ENCODE peak calls at places on chromosomes 2 and 18, in five cellular contexts. L, B, Q, P and R are unnamed samples.

GRCh38 chr2:196391149-196391479 is 219.7 kb upstream of the STK17B start:
- DNase-seq in Q (no peak), L (no peak), P (no peak), B (no peak), R (no peak)

GRCh38 chr2:177396630-177397460 is 4.3 kb downstream of the AGPS start:
- DNase-seq in Q (peak), L (peak), B (no peak), P (peak), R (no peak)

GRCh38 chr2:220335591-220335915 is 708.1 kb downstream of the SLC4A3 start:
- DNase-seq in B (peak), L (no peak), P (no peak), Q (no peak), R (peak)

GRCh38 chr18:13323186-13323585 is 104.6 kb downstream of the LDLRAD4 start:
- DNase-seq in B (no peak), L (no peak), P (no peak), Q (no peak), R (no peak)

GRCh38 chr2:217610411-217610814 is 392.4 kb downstream of the TNS1 start:
- DNase-seq in L (no peak), Q (no peak), B (no peak), P (no peak), R (no peak)

GRCh38 chr18:63098014-63098981 is 221.3 kb downstream of the BCL2 start:
- DNase-seq in P (no peak), L (no peak), B (no peak), Q (no peak), R (no peak)

GRCh38 chr2:44211183-44211582 is 42.5 kb downstream of the PPM1B start:
- DNase-seq in Q (no peak), P (no peak), B (no peak), L (no peak), R (no peak)

GRCh38 chr2:86622409-86622877 is 1.2 kb downstream of the RNF103 start:
- DNase-seq in Q (peak), L (peak), P (peak), B (peak), R (no peak)

GRCh38 chr2:13193075-13193474 is 476.3 kb downstream of the TRIB2 start:
- DNase-seq in Q (no peak), P (no peak), B (no peak), L (peak), R (no peak)

GRCh38 chr2:33108483-33109443 is 162.0 kb downstream of the LTBP1 start:
- DNase-seq in Q (peak), P (peak), B (peak), L (peak), R (no peak)

GRCh38 chr2:232348936-232349335 is 29.6 kb upstream of the ALPP start:
- DNase-seq in L (no peak), Q (no peak), P (no peak), B (no peak), R (peak)

GRCh38 chr2:216683846-216684245 is 11.5 kb downstream of the IGFBP5 start:
- DNase-seq in P (peak), L (peak), B (no peak), Q (peak), R (no peak)

GRCh38 chr2:229578052-229578846 is 136.1 kb downstream of the DNER start:
- DNase-seq in Q (no peak), L (no peak), B (no peak), P (no peak), R (no peak)

GRCh38 chr2:155223781-155224406 is 525.4 kb downstream of the KCNJ3 start:
- DNase-seq in B (peak), L (no peak), Q (no peak), P (no peak), R (no peak)

GRCh38 chr2:42138163-42139016 is 30.8 kb upstream of the EML4 start:
- DNase-seq in B (no peak), L (peak), P (peak), Q (peak), R (no peak)

GRCh38 chr2:30402441-30403182 is 44.4 kb upstream of the LCLAT1 start:
- DNase-seq in L (no peak), Q (no peak), P (no peak), B (no peak), R (no peak)

GRCh38 chr2:209525336-209525735 is 101.5 kb downstream of the MAP2 start:
- DNase-seq in L (no peak), B (no peak), Q (peak), P (no peak), R (no peak)

GRCh38 chr2:131105950-131106801 is 1.0 kb downstream of the PLEKHB2 start:
- DNase-seq in L (peak), B (no peak), Q (peak), P (peak), R (no peak)

GRCh38 chr2:197786010-197786877 is 1.1 kb upstream of the BOLL start:
- DNase-seq in P (no peak), B (peak), L (no peak), Q (no peak), R (no peak)
- H3K4me3 ChIP-seq in P (peak), B (peak), L (no peak), Q (no peak), R (no peak)

GRCh38 chr2:101860157-101860556 is 131.6 kb upstream of the IL1R2 start:
- DNase-seq in Q (no peak), P (no peak), L (no peak), B (no peak), R (no peak)
- TF ChIP-seq CTCF in Q (no peak), P (no peak), L (no peak), B (no peak), R (no peak)

DNA sequence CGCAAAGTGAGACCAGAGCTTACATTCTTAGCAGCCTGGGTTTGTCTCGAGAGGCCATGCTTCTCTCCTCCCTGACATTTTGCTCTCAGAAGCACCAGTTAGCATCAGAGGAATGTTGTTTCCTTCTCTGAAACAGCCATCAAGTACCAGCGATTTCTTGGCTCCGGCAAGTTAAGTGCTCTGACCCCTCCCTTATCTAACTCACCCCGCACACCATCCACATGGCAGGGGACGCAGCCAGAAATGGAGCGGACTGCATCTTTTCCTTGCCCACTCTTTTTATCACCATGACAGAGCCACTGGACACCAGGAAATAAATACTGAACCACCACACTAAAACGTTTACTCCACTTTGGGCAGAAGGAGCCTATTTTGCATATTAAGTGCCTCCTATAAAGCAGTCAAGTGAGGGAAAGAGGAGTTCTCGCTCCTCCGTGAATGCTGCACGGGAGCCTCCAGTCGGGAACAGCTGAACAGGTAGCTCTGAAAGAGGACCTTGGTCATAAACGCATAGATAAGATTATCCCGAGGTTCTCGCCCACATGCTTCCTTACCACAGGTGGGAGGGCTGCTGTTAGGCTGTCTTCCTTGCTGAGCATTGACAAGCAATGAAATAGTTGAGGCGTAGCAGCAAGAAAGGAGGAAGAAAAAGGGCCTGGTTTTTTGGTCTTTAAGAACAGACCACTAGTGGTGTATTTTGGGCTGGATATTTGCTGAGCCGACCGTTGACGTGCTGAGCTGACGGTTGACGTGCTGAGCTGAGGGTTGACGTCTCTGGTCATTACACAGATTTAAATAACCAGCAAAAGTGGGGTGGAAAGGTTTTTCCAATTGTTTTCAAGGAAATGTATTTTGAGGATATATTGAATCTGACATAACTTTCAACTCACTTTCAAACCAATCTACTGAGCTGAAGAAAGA is 71.4 kb upstream of the ITGB6 start:
- DNase-seq in B (peak), Q (peak), P (no peak), L (no peak), R (no peak)
- H3K4me3 ChIP-seq in B (peak), Q (peak), P (no peak), L (no peak), R (no peak)

GRCh38 chr2:61662990-61663389 is 124.8 kb upstream of the XPO1 start:
- DNase-seq in B (no peak), Q (no peak), P (no peak), L (no peak), R (no peak)

GRCh38 chr2:61660511-61661388 is 122.6 kb upstream of the XPO1 start:
- DNase-seq in L (no peak), B (peak), Q (peak), P (no peak), R (no peak)

GRCh38 chr2:61664190-61664589 is 126.0 kb upstream of the XPO1 start:
- DNase-seq in Q (no peak), B (no peak), L (no peak), P (no peak), R (no peak)

GRCh38 chr2:61658841-61659780 is 121.0 kb upstream of the XPO1 start:
- DNase-seq in B (peak), L (peak), P (peak), Q (peak), R (no peak)
- TF ChIP-seq CTCF in B (peak), L (peak), P (peak), Q (peak), R (peak)

DNA sequence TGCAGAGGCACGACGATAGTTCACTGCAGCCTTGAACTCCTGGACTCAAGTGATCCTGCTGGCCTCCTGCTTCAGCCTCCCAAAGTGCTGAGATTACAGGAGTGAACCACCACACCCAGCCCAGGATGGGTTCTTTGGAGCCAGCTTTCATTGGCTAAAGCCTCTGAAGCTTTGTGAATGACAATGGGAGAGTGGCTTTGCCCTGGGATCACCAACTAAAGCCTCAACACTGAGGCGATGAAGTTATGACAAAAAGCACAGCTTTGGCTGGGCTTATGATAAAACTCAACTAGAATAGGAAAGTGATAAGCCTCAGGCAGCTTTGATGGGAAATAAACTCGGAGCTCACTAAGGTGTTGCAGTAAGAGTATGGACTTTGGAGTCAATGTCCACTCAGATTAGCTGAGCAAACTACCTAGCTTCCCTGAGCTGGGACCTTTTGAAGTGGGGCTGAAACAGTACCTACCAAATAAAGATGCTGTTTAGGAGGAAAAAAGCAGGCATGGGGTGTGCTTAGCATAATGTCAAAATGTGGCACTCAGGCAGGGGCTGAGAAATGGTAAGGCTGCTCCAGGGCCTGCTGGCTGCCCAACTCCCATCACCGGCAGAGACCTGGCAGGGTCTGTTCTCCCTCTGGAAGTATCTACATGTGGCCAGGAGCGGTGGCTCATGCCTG is 4.3 kb downstream of the TMEM127 start:
- DNase-seq in B (no peak), P (no peak), L (no peak), Q (no peak), R (no peak)
- H3K4me3 ChIP-seq in B (no peak), P (no peak), L (no peak), Q (no peak), R (no peak)

DNA sequence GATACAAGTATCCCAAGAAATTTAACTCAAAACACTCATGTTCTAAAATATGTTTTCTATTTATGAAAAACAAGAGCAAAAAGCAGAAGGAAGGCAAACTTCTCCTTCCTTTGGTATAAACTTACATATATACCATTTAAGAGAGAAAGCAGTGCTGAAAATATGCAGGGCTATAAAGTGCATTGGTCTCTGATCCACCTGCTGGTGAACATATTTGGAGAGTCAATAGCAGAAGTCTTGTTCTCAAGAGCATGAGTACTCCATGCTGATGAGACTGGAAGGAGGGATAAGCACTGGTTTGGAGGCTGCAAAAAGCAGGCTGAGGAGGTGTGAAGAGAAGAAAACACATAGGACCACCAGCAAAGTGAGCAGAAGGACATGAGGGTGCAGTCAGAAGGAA is 391.2 kb downstream of the STK39 start:
- DNase-seq in L (no peak), Q (no peak), B (no peak), P (no peak), R (no peak)
- TF ChIP-seq CTCF in L (no peak), Q (no peak), B (no peak), P (no peak), R (no peak)